ENCODE peak calls at places on chromosomes 13 and 19, in five cellular contexts. I is gastrocnemius medialis, L is A549, W is cardiac fibroblast, C is endothelial cell of umbilical vein. V is an unnamed sample.

GRCh38 chr13:33639158-33639557 is 178.8 kb upstream of the RFC3 start:
- DNase-seq in C (no peak), L (peak), W (peak), I (peak), V (peak)

GRCh38 chr19:48216933-48217332 is 38.8 kb downstream of the CARD8 start:
- DNase-seq in I (no peak), W (no peak), C (no peak), L (no peak), V (no peak)

GRCh38 chr19:802497-802887 is 5.2 kb downstream of the PTBP1 start:
- DNase-seq in C (peak), I (no peak), W (peak), L (no peak), V (no peak)

GRCh38 chr19:3589949-3590348 is 4.7 kb downstream of the GIPC3 start:
- DNase-seq in L (no peak), I (no peak), W (no peak), C (no peak), V (no peak)

GRCh38 chr13:75760182-75760981 is 124.3 kb downstream of the LMO7 start:
- DNase-seq in I (peak), C (peak), W (peak), L (peak), V (peak)

GRCh38 chr13:113962386-113962785 is 11.5 kb downstream of the C13orf46 start:
- DNase-seq in C (no peak), W (no peak), L (no peak), I (no peak), V (no peak)

GRCh38 chr19:16702123-16702522 is 17.5 kb upstream of the NWD1 start:
- DNase-seq in W (peak), C (no peak), L (no peak), I (peak), V (peak)

GRCh38 chr13:41995946-41996345 is 35.0 kb upstream of the VWA8 start:
- DNase-seq in I (no peak), C (no peak), W (peak), L (no peak), V (peak)

GRCh38 chr19:8592231-8593009 is 15.2 kb upstream of the MYO1F start:
- DNase-seq in L (peak), W (peak), I (peak), C (peak), V (peak)

GRCh38 chr13:60577761-60578160 is 180.7 kb downstream of the TDRD3 start:
- DNase-seq in W (no peak), C (no peak), L (no peak), I (no peak), V (no peak)

GRCh38 chr13:67229438-67230242 is 496 bp downstream of the PCDH9 start:
- DNase-seq in W (no peak), I (no peak), L (no peak), C (no peak), V (no peak)

GRCh38 chr19:38711726-38712153 is 32.5 kb downstream of the CAPN12 start:
- DNase-seq in W (peak), I (peak), C (no peak), L (no peak), V (peak)

GRCh38 chr19:53958168-53958571 is 4.6 kb upstream of the CACNG8 start:
- DNase-seq in L (no peak), W (peak), C (no peak), I (no peak), V (no peak)

GRCh38 chr13:27034678-27035111 is 136.9 kb downstream of the USP12 start:
- DNase-seq in C (no peak), W (no peak), I (no peak), L (no peak), V (no peak)

GRCh38 chr13:27079421-27079958 is 92.1 kb downstream of the USP12 start:
- DNase-seq in W (peak), I (no peak), L (no peak), C (no peak), V (peak)

GRCh38 chr13:69474286-69474685 is 633.3 kb upstream of the ATXN8OS start:
- DNase-seq in I (no peak), L (no peak), C (no peak), W (no peak), V (no peak)

GRCh38 chr19:19956431-19957075 is 55.8 kb downstream of the ZNF93 start:
- DNase-seq in I (no peak), L (no peak), W (no peak), C (no peak), V (no peak)

GRCh38 chr13:111909971-111910671 is 156.8 kb upstream of the SOX1 start:
- DNase-seq in W (no peak), I (no peak), L (no peak), C (no peak), V (no peak)

GRCh38 chr13:67736646-67737420 is 506.7 kb upstream of the PCDH9 start:
- DNase-seq in L (peak), W (peak), I (no peak), C (no peak), V (no peak)

GRCh38 chr13:84864341-84864740 is 934.9 kb downstream of the SLITRK6 start:
- DNase-seq in L (no peak), I (no peak), W (no peak), C (no peak), V (no peak)

GRCh38 chr19:30391554-30392551 is 19.7 kb downstream of the ZNF536 start:
- DNase-seq in L (no peak), W (no peak), C (no peak), I (no peak), V (no peak)

GRCh38 chr13:44211753-44212152 is 161.9 kb upstream of the SERP2 start:
- DNase-seq in W (no peak), I (no peak), C (no peak), L (no peak), V (no peak)

GRCh38 chr13:103883152-103883551 is 816.9 kb upstream of the SLC10A2 start:
- DNase-seq in L (peak), W (peak), C (peak), I (peak), V (peak)

GRCh38 chr13:18943721-18944391 is 237.8 kb downstream of the TUBA3C start:
- DNase-seq in W (no peak), L (no peak), C (no peak), I (no peak), V (no peak)

GRCh38 chr13:90055121-90055520 is 1292.4 kb upstream of the MIR17HG start:
- DNase-seq in C (no peak), I (no peak), L (no peak), W (no peak), V (peak)

GRCh38 chr13:44506251-44506650 is 69.9 kb downstream of the TSC22D1 start:
- DNase-seq in I (no peak), L (no peak), C (no peak), W (no peak), V (no peak)

DNA sequence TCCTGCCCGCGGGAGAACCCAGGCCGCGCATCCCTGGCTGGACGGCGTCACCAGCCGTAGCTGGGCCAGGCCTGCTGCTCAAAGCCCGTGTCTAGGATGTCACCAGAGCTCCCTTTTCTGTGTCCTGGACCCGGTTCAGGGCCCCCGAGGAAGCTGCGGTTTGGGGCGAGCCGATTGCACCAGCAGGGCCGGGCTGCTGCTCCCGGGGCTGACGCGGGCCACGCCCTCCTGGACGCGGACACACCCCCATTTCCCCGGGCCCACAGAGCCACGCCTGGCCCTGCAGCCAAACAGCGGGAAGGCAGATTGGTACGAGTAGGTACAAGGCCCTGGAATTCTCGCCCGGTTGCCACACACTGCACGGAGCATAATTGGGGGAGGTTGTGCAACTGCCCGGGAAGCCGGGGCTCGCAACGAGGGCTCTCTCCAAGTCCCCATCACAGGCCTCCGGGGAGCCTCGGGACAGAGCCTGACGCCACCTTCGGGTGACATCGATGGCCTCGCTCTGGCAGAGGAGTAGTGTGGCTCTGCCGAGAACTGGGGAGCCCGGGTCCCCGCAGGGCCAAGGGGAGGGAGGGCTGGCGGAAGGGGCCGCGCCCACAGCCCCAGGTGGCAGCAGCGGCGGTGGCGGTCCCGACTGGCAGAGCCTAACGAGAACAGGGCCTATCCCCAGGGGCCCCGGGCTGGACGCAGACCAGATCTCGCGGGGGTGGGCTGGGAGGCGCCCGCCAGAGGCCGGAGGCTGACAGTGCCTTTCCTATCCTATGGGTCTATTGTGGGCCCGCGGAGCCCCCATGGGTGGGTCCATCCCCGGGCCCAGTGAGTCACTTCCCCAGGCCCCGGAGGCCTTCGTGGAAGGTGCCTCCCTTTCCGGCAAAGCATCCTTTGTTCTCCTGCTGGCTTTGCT is 23.5 kb downstream of the KCTD15 start:
- DNase-seq in C (peak), W (peak), I (peak), L (peak), V (peak)
- H3K4me3 ChIP-seq in C (peak), W (peak), I (peak), L (peak), V (peak)

DNA sequence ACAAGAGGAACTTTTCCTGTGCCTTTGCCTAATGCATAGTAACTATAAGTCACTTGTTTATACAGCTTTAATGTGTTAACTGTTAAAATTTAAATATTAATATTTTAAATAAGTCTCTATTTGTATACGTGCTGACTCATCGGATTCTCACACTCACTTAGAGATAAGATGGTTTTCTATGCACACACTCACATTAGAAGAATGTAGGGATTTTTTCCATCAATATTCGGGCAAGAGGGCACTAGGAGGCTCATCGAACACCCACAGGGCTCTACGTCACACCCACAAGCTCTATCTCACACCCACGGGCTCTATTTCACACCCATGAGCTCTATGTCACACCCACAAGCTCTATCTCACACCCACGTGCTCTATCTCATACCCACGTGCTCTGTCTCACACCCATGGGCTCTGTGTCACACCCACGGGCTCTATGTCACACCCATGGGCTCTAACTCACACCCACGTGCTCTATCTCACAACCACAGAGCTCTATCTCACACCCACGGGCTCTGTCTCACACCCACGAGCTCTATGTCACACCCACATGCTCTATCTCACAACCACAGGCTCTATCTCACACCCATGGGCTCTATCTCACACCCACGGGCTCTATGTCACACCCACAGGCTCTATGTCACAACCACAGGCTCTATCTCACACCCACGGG is 73.4 kb downstream of the COL4A2 start:
- DNase-seq in W (peak), L (peak), C (peak), I (no peak), V (no peak)
- H3K4me3 ChIP-seq in W (no peak), L (no peak), C (no peak), I (no peak), V (no peak)

DNA sequence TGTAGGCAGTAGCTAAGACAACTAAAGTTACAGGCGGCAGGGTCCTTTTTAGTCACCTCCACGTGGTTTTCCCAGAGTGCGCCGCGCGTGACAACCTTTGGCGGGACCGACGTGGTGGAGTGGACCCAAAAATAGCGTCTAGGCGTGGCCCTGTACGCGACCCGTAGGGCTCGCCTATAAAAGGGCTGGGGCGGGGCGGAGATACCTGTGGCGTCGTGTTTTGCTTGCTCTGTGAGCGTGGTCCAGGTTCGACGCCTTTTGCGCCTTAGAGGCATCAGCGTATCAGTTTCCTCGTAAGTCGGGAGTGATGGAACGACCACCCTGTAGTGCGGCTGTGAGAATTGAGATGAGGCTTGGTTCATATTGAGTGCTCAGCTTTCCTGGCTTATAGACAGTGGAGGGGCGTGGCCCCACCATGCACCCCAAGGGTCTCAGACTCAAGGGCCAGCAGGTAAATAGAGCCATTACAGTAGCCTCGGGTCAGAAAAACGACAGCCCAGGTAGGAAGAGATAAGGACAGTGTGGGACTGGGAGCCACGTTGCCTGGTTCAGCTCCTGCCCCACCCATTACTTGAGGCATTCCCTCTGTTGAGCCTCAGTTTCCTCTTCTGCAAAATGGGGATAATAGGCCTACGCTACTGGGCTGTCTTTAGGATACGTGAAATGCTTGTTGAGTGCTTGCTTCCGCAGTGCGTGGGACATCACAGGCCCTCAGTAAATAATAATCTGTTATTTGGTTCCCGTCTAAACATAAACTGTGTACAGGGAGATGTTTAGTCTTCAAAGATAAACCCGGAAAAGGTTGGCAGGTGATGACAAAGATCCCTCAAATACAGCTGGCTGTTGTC is 690 bp upstream of the TMED1 start:
- DNase-seq in L (peak), W (peak), C (no peak), I (peak), V (peak)
- H3K4me3 ChIP-seq in L (peak), W (peak), C (peak), I (peak), V (peak)

GRCh38 chr19:50325310-50326100 is 3.7 kb downstream of the KCNC3 start:
- DNase-seq in C (peak), L (peak), I (peak), W (peak), V (peak)

GRCh38 chr19:50322931-50323781 is 6.0 kb downstream of the KCNC3 start:
- DNase-seq in W (no peak), L (no peak), C (no peak), I (no peak), V (no peak)

GRCh38 chr19:50323782-50324133 is 5.4 kb downstream of the KCNC3 start:
- DNase-seq in I (no peak), C (no peak), L (no peak), W (no peak), V (no peak)

GRCh38 chr19:50326101-50326664 is 3.0 kb downstream of the KCNC3 start:
- DNase-seq in W (no peak), I (no peak), C (no peak), L (no peak), V (no peak)

DNA sequence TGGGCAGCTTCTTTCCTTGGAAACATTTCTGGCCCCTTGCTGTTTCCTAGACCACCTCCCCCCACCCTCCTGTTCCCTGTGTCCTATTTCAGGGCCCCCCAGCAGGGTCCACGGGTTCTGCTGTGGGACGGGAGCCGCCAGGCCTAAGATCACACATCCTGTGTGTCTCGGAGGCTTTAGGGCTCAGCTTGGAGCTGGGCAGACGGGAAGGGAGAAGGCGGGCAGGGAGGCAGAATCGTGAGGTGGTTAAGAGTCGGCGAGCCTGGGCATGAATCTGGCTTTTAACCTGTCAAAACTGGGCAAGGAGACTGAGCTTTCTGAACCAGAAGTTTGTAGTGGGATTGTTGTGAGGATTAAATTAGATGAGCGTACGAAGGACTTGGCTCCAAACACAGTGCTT is 4.8 kb downstream of the KCNC3 start:
- DNase-seq in L (no peak), I (no peak), W (no peak), C (no peak), V (no peak)
- H3K4me3 ChIP-seq in L (no peak), I (no peak), W (no peak), C (no peak), V (no peak)

GRCh38 chr19:46155237-46155636 is 7.2 kb downstream of the IGFL2 start:
- DNase-seq in C (no peak), I (no peak), L (no peak), W (no peak), V (no peak)

GRCh38 chr19:46162731-46163130 is 14.7 kb downstream of the IGFL2 start:
- DNase-seq in W (no peak), I (no peak), L (no peak), C (no peak), V (no peak)

GRCh38 chr19:46159893-46160775 is 12.1 kb downstream of the IGFL2 start:
- DNase-seq in C (no peak), I (no peak), W (no peak), L (no peak), V (no peak)

GRCh38 chr19:46159418-46159817 is 11.4 kb downstream of the IGFL2 start:
- DNase-seq in I (no peak), W (no peak), L (no peak), C (no peak), V (peak)
- H3K4me3 ChIP-seq in I (no peak), W (no peak), L (no peak), C (no peak), V (no peak)

GRCh38 chr19:6772028-6772865 is at the start of gene VAV1:
- DNase-seq in C (no peak), L (no peak), I (peak), W (no peak), V (no peak)
- H3K4me3 ChIP-seq in C (no peak), L (no peak), I (no peak), W (no peak), V (no peak)

GRCh38 chr19:50557009-50557613 is 11.1 kb downstream of the LRRC4B start:
- DNase-seq in I (no peak), L (no peak), C (no peak), W (no peak), V (no peak)
- H3K4me3 ChIP-seq in I (peak), L (peak), C (no peak), W (no peak), V (no peak)

GRCh38 chr19:1860821-1861598 is 2.4 kb downstream of the KLF16 start:
- DNase-seq in C (no peak), I (no peak), W (no peak), L (no peak), V (no peak)
- H3K4me3 ChIP-seq in C (peak), I (no peak), W (peak), L (peak), V (peak)

GRCh38 chr13:106472621-106473020 is 62.8 kb downstream of the EFNB2 start:
- DNase-seq in I (no peak), L (no peak), W (no peak), C (no peak), V (peak)
- H3K4me3 ChIP-seq in I (no peak), L (no peak), W (no peak), C (no peak), V (no peak)

GRCh38 chr19:5952193-5953033 is 25.5 kb downstream of the RANBP3 start:
- DNase-seq in I (no peak), L (no peak), W (no peak), C (no peak), V (no peak)
- H3K4me3 ChIP-seq in I (no peak), L (no peak), W (no peak), C (no peak), V (no peak)

V was measured in mammary epithelial cell.